ENCODE peak calls at places on chromosomes 5 and 9, in eight cellular contexts. B, R, H, Q, U, Z, Y and X are unnamed samples.

GRCh38 chr5:61450170-61450815 is 118.2 kb downstream of the ZSWIM6 start:
- DNase-seq in B (peak), R (peak), H (no peak), Q (peak), U (peak), Z (peak), Y (no peak), X (no peak)

GRCh38 chr5:68798877-68799276 is 294.9 kb upstream of the SLC30A5 start:
- DNase-seq in B (no peak), R (peak), H (no peak), Q (no peak), U (peak), Z (no peak), Y (no peak), X (no peak)

GRCh38 chr5:18811616-18812015 is 1176.4 kb downstream of the CDH18 start:
- DNase-seq in B (no peak), R (no peak), H (no peak), Q (no peak), U (no peak), Z (no peak), Y (no peak), X (no peak)

GRCh38 chr9:15332939-15333338 is 25.9 kb upstream of the TTC39B start:
- DNase-seq in B (no peak), R (no peak), H (no peak), Q (no peak), U (no peak), Z (no peak), Y (no peak), X (no peak)

GRCh38 chr9:14910178-14910805 is at the start of gene FREM1:
- DNase-seq in B (no peak), R (peak), H (peak), Q (no peak), U (no peak), Z (peak), Y (peak), X (peak)

GRCh38 chr9:880725-881124 is 39.2 kb downstream of the DMRT1 start:
- DNase-seq in B (no peak), R (no peak), H (no peak), Q (no peak), U (no peak), Z (no peak), Y (no peak), X (no peak)

GRCh38 chr5:56164371-56164770 is 68.8 kb downstream of the ANKRD55 start:
- DNase-seq in B (no peak), R (no peak), H (peak), Q (no peak), U (no peak), Z (peak), Y (no peak), X (peak)

GRCh38 chr5:55159763-55160492 is at the start of gene GPX8:
- DNase-seq in B (peak), R (peak), H (peak), Q (peak), U (peak), Z (peak), Y (peak), X (no peak)

GRCh38 chr9:100437860-100438805 is 11.2 kb downstream of the MSANTD3 start:
- DNase-seq in B (peak), R (peak), H (peak), Q (peak), U (peak), Z (peak), Y (peak), X (no peak)

GRCh38 chr9:125190371-125190801 is 783 bp upstream of the PPP6C start:
- DNase-seq in B (no peak), R (peak), H (no peak), Q (no peak), U (no peak), Z (no peak), Y (no peak), X (no peak)

GRCh38 chr9:28853487-28853886 is 1280.2 kb upstream of the C9orf72 start:
- DNase-seq in B (no peak), R (no peak), H (no peak), Q (no peak), U (no peak), Z (no peak), Y (no peak), X (no peak)

GRCh38 chr5:81552844-81553569 is 159.1 kb upstream of the ACOT12 start:
- DNase-seq in B (no peak), R (no peak), H (no peak), Q (peak), U (no peak), Z (no peak), Y (no peak), X (no peak)

GRCh38 chr9:20271107-20271506 is 351.2 kb downstream of the MLLT3 start:
- DNase-seq in B (no peak), R (peak), H (no peak), Q (no peak), U (peak), Z (no peak), Y (no peak), X (no peak)

GRCh38 chr9:87500894-87501656 is 3.4 kb downstream of the DAPK1 start:
- DNase-seq in B (no peak), R (no peak), H (no peak), Q (no peak), U (no peak), Z (no peak), Y (no peak), X (no peak)

GRCh38 chr9:114884787-114885452 is 45.5 kb downstream of the TNFSF8 start:
- DNase-seq in B (no peak), R (no peak), H (no peak), Q (no peak), U (no peak), Z (no peak), Y (no peak), X (no peak)

GRCh38 chr5:96111080-96111756 is 149.6 kb upstream of the ELL2 start:
- DNase-seq in B (no peak), R (no peak), H (no peak), Q (no peak), U (no peak), Z (no peak), Y (no peak), X (no peak)

GRCh38 chr9:71655778-71656177 is 112.5 kb downstream of the CEMIP2 start:
- DNase-seq in B (no peak), R (no peak), H (no peak), Q (no peak), U (no peak), Z (no peak), Y (no peak), X (no peak)

GRCh38 chr5:82549263-82549662 is 271.1 kb upstream of the RPS23 start:
- DNase-seq in B (no peak), R (peak), H (no peak), Q (no peak), U (no peak), Z (peak), Y (no peak), X (no peak)

GRCh38 chr9:108156270-108156998 is 666.9 kb upstream of the KLF4 start:
- DNase-seq in B (peak), R (peak), H (no peak), Q (peak), U (peak), Z (no peak), Y (no peak), X (no peak)

GRCh38 chr5:96919754-96920197 is 16.1 kb upstream of the LNPEP start:
- DNase-seq in B (no peak), R (no peak), H (no peak), Q (no peak), U (no peak), Z (no peak), Y (no peak), X (no peak)

GRCh38 chr5:72818866-72819534 is 2.5 kb downstream of the TNPO1 start:
- DNase-seq in B (no peak), R (peak), H (peak), Q (peak), U (peak), Z (peak), Y (peak), X (peak)

GRCh38 chr5:157265714-157266285 is at the start of gene CYFIP2:
- DNase-seq in B (no peak), R (no peak), H (peak), Q (no peak), U (no peak), Z (no peak), Y (no peak), X (peak)

GRCh38 chr5:159207616-159208507 is 1.5 kb downstream of the RNF145 start:
- DNase-seq in B (peak), R (peak), H (peak), Q (peak), U (peak), Z (peak), Y (peak), X (peak)

GRCh38 chr9:14030350-14030823 is 283.6 kb downstream of the NFIB start:
- DNase-seq in B (no peak), R (peak), H (no peak), Q (no peak), U (peak), Z (peak), Y (no peak), X (no peak)

GRCh38 chr5:36982146-36982545 is 105.6 kb downstream of the NIPBL start:
- DNase-seq in B (no peak), R (peak), H (no peak), Q (no peak), U (peak), Z (peak), Y (no peak), X (no peak)

GRCh38 chr9:115694014-115694413 is 459.6 kb upstream of the PAPPA start:
- DNase-seq in B (peak), R (peak), H (no peak), Q (no peak), U (peak), Z (peak), Y (peak), X (no peak)

GRCh38 chr9:126617003-126617739 is 3.4 kb downstream of the LMX1B start:
- DNase-seq in B (no peak), R (no peak), H (no peak), Q (no peak), U (no peak), Z (no peak), Y (no peak), X (no peak)

GRCh38 chr5:620586-621180 is 8.5 kb downstream of the CEP72 start:
- DNase-seq in B (no peak), R (no peak), H (no peak), Q (no peak), U (no peak), Z (no peak), Y (no peak), X (no peak)

GRCh38 chr9:134983094-134983493 is 65.4 kb upstream of the FCN1 start:
- DNase-seq in B (no peak), R (peak), H (no peak), Q (no peak), U (no peak), Z (no peak), Y (peak), X (peak)

GRCh38 chr5:112183103-112183634 is 235.9 kb downstream of the EPB41L4A start:
- DNase-seq in B (no peak), R (no peak), H (no peak), Q (peak), U (no peak), Z (peak), Y (no peak), X (no peak)

GRCh38 chr9:71767421-71768321 is 642 bp downstream of the CEMIP2 start:
- DNase-seq in B (no peak), R (peak), H (peak), Q (no peak), U (no peak), Z (no peak), Y (no peak), X (no peak)

GRCh38 chr5:59525957-59526356 is 367.6 kb downstream of the PDE4D start:
- DNase-seq in B (no peak), R (peak), H (no peak), Q (no peak), U (peak), Z (peak), Y (no peak), X (no peak)

GRCh38 chr9:31030741-31031202 is 1353.7 kb upstream of the ACO1 start:
- DNase-seq in B (no peak), R (no peak), H (no peak), Q (no peak), U (no peak), Z (peak), Y (peak), X (no peak)

GRCh38 chr5:178126556-178126955 is 4.3 kb upstream of the RMND5B start:
- DNase-seq in B (no peak), R (no peak), H (no peak), Q (no peak), U (no peak), Z (no peak), Y (peak), X (no peak)

GRCh38 chr5:178125253-178125916 is 5.4 kb upstream of the RMND5B start:
- DNase-seq in B (no peak), R (no peak), H (no peak), Q (no peak), U (no peak), Z (no peak), Y (no peak), X (no peak)

GRCh38 chr5:178131446-178131996 is 707 bp downstream of the RMND5B start:
- DNase-seq in B (no peak), R (no peak), H (no peak), Q (no peak), U (no peak), Z (no peak), Y (no peak), X (no peak)

GRCh38 chr5:178130576-178131445 is at the start of gene RMND5B:
- DNase-seq in B (peak), R (peak), H (peak), Q (peak), U (peak), Z (peak), Y (peak), X (peak)

DNA sequence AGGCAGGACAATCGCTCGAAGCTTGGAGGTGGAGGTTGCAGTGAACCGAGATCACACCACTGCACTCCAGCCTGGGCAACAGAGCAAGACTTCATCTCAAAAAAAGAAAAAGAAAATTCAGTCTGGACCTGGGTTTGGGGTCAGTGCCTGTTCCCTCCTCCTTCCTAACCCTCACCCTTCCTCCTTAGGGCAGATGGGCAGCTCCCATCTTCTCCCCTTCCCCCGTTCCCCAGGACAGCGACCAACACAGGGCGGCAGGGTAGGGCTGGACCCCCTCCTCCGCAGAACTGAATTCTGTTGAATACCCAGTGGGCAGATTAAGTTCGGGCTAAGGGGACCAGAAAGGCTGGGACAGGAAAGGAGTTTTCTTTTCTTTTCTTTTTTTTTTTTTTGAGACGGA is 1.5 kb upstream of the RMND5B start:
- DNase-seq in B (no peak), R (no peak), H (no peak), Q (no peak), U (no peak), Z (no peak), Y (no peak), X (no peak)
- H3K4me3 ChIP-seq in B (no peak), R (no peak), H (peak), Q (no peak), U (no peak), Z (no peak), Y (no peak), X (no peak)

DNA sequence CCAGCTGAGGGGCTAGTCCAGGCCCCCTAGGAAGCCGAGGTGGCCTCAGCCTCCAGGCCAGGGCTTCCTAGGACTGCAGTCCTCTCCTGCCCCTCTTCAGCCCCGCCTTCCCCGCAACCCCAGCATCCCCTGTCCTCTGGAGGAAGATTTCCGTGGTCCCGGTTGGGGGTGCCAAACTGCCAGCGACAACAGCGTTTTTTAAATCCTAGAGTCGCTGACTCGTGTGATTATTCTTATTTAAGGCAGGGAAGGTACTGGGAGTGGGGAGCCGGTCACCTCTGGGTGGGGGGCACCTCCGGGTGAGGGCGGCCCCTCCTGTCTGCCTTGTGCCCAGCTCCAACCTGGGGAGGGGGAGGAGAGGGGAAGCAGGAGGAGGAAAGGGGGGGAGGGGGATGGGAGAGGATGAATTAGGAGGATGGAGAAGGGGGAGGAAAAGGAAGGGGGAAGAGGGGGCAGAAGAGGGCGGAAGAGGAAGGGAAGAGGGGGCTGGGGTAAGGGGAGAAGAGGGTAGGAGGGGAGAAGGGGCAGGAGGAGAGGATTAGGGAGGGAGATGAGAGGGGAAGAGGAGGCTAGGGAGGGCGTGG is 173.1 kb upstream of the IER5L start:
- DNase-seq in B (no peak), R (no peak), H (no peak), Q (no peak), U (no peak), Z (no peak), Y (no peak), X (no peak)
- H3K4me3 ChIP-seq in B (no peak), R (no peak), H (no peak), Q (no peak), U (no peak), Z (no peak), Y (peak), X (peak)

DNA sequence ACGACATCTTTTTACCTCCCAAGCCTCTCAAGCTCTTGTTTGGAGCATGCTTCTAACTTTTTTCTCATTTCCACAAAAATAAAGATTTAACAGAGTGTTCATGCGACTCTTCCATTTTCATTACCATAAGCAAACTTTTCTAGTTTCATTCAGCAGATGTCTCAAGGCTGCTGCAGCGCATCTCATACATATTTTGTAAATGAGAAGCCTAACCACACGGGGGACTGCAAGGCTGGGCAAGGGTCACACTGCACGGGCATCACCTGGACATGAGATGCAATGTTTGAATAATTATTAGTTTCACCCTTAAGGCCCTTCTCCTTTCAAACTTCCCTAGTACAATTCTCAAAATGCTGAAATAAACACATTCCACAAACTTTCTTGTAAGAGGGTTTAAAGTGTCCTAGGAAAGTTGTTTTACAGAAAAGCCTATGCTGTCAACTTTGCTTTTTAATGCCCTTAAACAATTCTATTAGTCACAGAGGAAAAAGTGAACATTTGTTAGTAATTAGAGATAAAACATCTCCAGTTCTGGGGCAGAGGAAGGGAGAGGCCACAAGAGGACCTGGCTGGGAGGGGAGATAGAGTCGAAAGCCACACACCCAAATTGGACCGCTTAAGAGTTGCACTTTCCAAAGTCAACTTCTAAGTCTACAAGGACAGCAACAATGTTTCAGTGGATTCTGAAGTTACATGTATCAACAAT is 1.3 kb downstream of the DENND1A start:
- DNase-seq in B (no peak), R (peak), H (peak), Q (no peak), U (peak), Z (peak), Y (no peak), X (no peak)
- H3K4me3 ChIP-seq in B (peak), R (peak), H (peak), Q (peak), U (peak), Z (peak), Y (peak), X (peak)

DNA sequence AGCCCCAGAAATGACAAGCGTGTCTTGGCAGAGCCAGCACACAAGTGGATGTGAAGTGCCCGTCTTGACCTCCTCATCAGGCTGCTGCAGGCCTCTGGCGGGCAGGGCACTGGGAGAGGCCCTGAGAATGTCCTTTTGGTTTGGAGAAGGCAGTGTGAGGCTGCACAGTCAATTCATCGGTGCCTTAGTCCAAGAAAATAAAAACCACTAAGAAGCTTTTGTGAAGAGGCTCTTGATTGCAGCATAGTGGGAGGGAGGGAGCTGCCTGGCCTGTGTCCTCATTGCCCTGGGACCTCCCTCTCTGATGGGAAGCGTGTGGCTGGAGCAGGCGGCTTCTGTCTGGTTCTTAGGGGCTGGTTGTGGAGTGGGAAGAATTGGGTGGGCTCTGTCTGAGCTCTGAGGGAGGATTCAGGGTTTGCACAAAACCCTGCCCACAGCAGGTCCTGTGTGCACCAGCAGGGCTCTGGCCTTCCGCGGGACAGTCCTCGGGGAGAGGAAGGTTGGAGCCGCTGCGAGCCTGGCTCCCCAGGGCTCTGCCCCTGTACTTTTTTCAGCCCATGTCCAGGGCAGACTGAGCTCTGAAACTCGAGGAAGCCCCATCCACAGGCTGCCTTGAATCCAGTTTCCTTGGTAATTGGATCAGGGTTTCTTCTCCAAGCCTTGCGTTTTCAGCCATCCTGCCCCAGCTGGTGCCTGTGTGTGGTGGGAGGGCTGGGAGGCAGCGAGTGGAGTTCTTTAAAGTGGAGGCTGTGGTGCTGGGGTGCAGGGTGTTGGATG is 1.1 kb downstream of the HRCT1 start:
- DNase-seq in B (no peak), R (peak), H (peak), Q (no peak), U (peak), Z (peak), Y (peak), X (no peak)
- H3K4me3 ChIP-seq in B (peak), R (peak), H (no peak), Q (no peak), U (peak), Z (no peak), Y (no peak), X (no peak)

GRCh38 chr9:122374885-122375420 is 4.1 kb downstream of the PTGS1 start:
- DNase-seq in B (no peak), R (peak), H (peak), Q (no peak), U (peak), Z (peak), Y (no peak), X (no peak)
- H3K4me3 ChIP-seq in B (no peak), R (peak), H (no peak), Q (no peak), U (peak), Z (no peak), Y (no peak), X (no peak)

DNA sequence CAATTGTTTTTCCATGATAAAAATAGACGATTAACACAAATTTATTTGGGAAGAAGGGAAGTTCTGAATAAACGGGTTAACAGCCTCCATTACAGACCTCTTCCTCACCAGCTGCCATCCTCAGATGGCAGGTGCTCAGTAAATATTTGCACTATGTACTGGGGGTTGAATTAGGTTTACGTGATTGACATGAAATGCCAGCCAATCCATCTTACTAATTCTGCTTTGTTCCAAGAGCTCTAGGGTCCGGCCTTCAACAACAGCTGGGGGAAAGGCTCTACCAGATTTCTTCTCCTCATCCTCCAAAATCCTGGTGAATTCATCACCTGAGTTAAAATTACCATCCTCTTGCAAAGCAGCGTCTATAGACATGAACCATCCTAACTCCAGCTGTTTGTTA is 104.6 kb downstream of the MTX3 start:
- DNase-seq in B (no peak), R (no peak), H (no peak), Q (no peak), U (no peak), Z (no peak), Y (no peak), X (no peak)
- H3K4me3 ChIP-seq in B (no peak), R (no peak), H (no peak), Q (no peak), U (no peak), Z (no peak), Y (no peak), X (no peak)